ENCODE peak calls at places on chromosome 2, in eight cellular contexts. D, T, U, C, P, B, S and E are unnamed samples. For H3K27me3, the result is how much of the 10 kb centered on the place peaks cover.

GRCh38 chr2:148459300-148459891 is 185.2 kb upstream of the EPC2 start:
- DNase-seq in T (no peak), C (no peak), P (no peak), D (no peak), S (no peak), U (no peak), B (peak), E (no peak)

GRCh38 chr2:236366406-236366805 is 102.2 kb upstream of the ASB18 start:
- DNase-seq in B (no peak), C (no peak), D (no peak), P (no peak), T (peak), S (no peak), U (no peak), E (no peak)

GRCh38 chr2:178674122-178674521 is 133.1 kb downstream of the TTN start:
- DNase-seq in D (peak), P (no peak), S (no peak), T (no peak), U (peak), B (no peak), C (no peak), E (no peak)

GRCh38 chr2:217338306-217338916 is 478.5 kb upstream of the TNP1 start:
- DNase-seq in B (peak), S (peak), U (peak), T (no peak), P (no peak), C (no peak), D (peak), E (no peak)

GRCh38 chr2:202944403-202944802 is 32.3 kb downstream of the CARF start:
- DNase-seq in P (no peak), C (no peak), U (no peak), B (peak), D (peak), T (no peak), S (no peak), E (no peak)

GRCh38 chr2:121136323-121136722 is 148.7 kb downstream of the TFCP2L1 start:
- DNase-seq in U (no peak), C (no peak), D (no peak), P (no peak), T (no peak), S (no peak), B (no peak), E (no peak)

GRCh38 chr2:127043367-127044164 is 63.4 kb downstream of the BIN1 start:
- DNase-seq in C (no peak), P (peak), U (peak), T (no peak), B (no peak), S (no peak), D (no peak), E (no peak)

GRCh38 chr2:136344339-136344738 is 226.4 kb upstream of the CXCR4 start:
- DNase-seq in U (no peak), P (no peak), T (no peak), D (no peak), S (no peak), B (no peak), C (no peak), E (no peak)

GRCh38 chr2:210873631-210874030 is 317.2 kb downstream of the CPS1 start:
- DNase-seq in B (no peak), D (no peak), U (no peak), P (no peak), S (no peak), T (no peak), C (no peak), E (no peak)

GRCh38 chr2:169819106-169819505 is 5.6 kb downstream of the METTL5 start:
- DNase-seq in D (peak), S (peak), T (no peak), C (no peak), U (no peak), B (peak), P (no peak), E (no peak)

GRCh38 chr2:121529439-121530209 is 1.1 kb upstream of the RNU4ATAC start:
- DNase-seq in T (no peak), D (peak), B (peak), P (no peak), S (peak), U (peak), C (no peak), E (no peak)

GRCh38 chr2:23453936-23454460 is 69.0 kb downstream of the KLHL29 start:
- DNase-seq in B (no peak), T (no peak), D (no peak), S (no peak), C (no peak), U (no peak), P (no peak), E (no peak)

GRCh38 chr2:27003857-27004256 is 28.9 kb upstream of the TMEM214 start:
- DNase-seq in C (no peak), D (peak), U (no peak), T (no peak), S (peak), B (peak), P (no peak), E (no peak)

GRCh38 chr2:61771904-61772845 is 81.7 kb downstream of the FAM161A start:
- DNase-seq in P (no peak), U (no peak), C (no peak), S (no peak), T (no peak), D (no peak), B (no peak), E (no peak)

GRCh38 chr2:171342014-171342413 is 91.8 kb downstream of the METTL8 start:
- DNase-seq in T (no peak), B (no peak), C (no peak), P (no peak), S (no peak), U (no peak), D (no peak), E (no peak)

DNA sequence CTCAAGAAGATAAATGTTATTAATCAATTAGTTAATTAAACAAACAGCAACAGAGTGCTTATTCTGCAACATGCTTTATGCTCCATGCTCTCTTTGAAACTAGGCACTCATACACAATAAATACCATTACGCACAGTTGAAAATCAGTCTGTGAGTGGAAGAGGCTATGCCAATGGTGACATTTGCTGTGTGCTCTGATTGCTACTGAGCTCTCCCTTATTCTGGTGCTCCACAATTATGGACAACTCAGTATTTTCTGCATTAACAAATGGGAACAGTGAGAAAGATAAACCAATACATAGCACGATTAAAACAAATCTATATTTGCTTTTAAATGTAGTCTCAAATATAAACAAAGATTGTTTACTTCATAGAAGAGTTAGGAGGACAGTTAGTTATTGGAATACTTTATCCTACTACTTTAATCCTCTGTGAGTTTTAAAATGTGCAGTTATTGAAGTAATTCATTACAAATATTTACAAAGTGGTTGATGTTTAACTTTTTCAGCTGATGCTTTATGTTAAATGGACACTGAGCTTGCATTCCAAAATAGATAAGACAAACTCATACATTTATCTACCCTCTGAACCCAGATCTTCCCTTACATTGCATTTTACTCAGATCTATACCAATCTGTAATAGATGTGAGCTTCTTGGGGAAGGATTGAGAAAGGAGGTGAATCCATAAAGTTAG is 55.3 kb downstream of the NXPH2 start:
- DNase-seq in T (no peak), U (no peak), S (no peak), D (no peak), P (no peak), C (no peak), B (no peak), E (no peak)
- H3K27ac ChIP-seq in T (no peak), U (no peak), S (no peak), D (no peak), P (no peak), C (no peak), B (no peak), E (no peak)

DNA sequence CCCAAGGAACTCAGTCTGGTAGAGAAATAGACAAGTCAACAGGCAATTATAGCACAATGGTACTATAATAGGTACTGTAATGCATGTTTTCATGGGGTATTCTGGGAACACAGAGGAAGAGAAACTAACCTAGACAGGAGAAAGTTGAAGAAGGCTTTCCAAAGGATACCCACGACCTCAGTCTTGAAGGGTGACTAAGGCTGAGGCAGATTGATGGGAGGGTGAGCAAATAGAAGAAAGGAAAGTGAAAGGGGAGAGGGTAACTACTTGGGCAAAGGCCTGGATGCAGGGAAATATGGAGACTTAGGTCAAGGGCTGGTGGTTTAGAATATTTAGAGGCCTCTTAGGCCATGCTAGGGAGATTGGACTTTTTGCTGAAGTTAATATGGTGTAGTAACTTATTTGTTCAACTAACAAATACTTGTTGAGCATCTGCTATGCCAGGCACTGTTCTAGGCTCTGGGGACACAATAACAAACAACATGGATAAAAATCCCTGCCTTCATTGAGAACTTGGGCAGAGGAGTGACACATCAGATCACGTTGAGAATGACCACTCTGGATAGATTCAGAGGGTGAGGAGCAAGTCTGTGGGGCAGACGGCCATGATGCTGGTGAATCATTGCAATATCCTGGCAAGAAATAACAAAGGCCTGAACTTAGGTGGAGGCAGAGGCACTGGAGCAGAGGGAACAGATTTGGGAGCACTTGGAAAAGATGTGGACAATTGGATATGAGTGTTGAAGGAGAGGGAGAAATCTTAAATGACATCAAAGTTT is 56.4 kb downstream of the PLB1 start:
- DNase-seq in D (peak), C (no peak), P (no peak), U (no peak), B (peak), S (peak), T (no peak), E (no peak)
- TF ChIP-seq CTCF in D (no peak), C (no peak), P (no peak), U (no peak), B (no peak), S (no peak), T (no peak), E (no peak)

GRCh38 chr2:176137883-176138282 is 8.4 kb downstream of the HOXD8 start:
- DNase-seq in B (no peak), T (no peak), P (no peak), U (no peak), D (no peak), S (no peak), C (no peak), E (no peak)

GRCh38 chr2:176139621-176140020 is 10.1 kb downstream of the HOXD8 start:
- DNase-seq in B (no peak), S (no peak), P (peak), T (no peak), U (no peak), C (no peak), D (no peak), E (no peak)

GRCh38 chr2:176138526-176139169 is 9.1 kb downstream of the HOXD8 start:
- DNase-seq in B (no peak), S (no peak), P (peak), D (no peak), C (no peak), U (no peak), T (no peak), E (no peak)

GRCh38 chr2:176140130-176140519 is 10.6 kb downstream of the HOXD8 start:
- DNase-seq in S (peak), T (no peak), D (no peak), B (no peak), U (no peak), P (no peak), C (no peak), E (no peak)

DNA sequence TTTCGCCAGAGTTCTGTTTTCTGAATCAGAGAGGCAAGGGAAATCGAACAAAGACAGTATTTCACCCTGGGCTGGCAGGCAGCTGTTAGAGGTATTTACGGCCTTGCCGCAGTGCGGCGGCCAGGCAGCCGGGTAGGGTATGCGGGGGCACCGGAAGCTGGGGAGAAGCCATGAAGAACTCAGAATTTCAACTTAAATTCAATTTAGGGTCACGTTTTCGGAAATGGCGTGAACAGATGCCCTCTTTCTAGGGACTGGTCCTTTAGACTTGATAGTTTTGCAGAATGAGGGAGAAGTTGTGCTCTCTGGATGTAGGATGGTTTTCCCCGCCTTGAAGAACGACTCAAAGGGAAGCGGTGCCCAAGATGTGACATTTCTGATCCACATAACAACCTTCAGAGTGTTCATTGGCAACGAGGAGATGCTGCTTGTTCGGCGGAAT is 9.7 kb downstream of the HOXD8 start:
- DNase-seq in B (no peak), T (no peak), U (no peak), D (no peak), S (no peak), P (peak), C (no peak), E (no peak)
- H3K27me3 ChIP-seq in B (half or more), T (under half), U (half or more), D (under half), S (half or more), P (under half), C (half or more), E (half or more)

GRCh38 chr2:39140322-39140847 is 19.5 kb upstream of the SOS1 start:
- DNase-seq in U (no peak), C (no peak), D (no peak), T (no peak), B (no peak), S (no peak), P (no peak), E (no peak)

GRCh38 chr2:39142012-39142346 is 21.1 kb upstream of the SOS1 start:
- DNase-seq in T (no peak), S (no peak), D (no peak), C (no peak), B (no peak), U (no peak), P (no peak), E (no peak)

GRCh38 chr2:39144411-39144810 is 23.6 kb upstream of the SOS1 start:
- DNase-seq in S (peak), U (no peak), T (no peak), C (no peak), D (no peak), B (no peak), P (no peak), E (no peak)

GRCh38 chr2:39141346-39142011 is 20.6 kb upstream of the SOS1 start:
- DNase-seq in B (no peak), S (peak), T (no peak), C (no peak), U (peak), P (no peak), D (peak), E (no peak)

GRCh38 chr2:39142904-39143617 is 22.2 kb upstream of the SOS1 start:
- DNase-seq in S (no peak), C (no peak), U (no peak), P (no peak), D (no peak), B (no peak), T (no peak), E (no peak)
- H3K27ac ChIP-seq in S (no peak), C (no peak), U (no peak), P (no peak), D (no peak), B (no peak), T (no peak), E (no peak)

GRCh38 chr2:8662239-8662879 is 19.5 kb upstream of the ID2 start:
- DNase-seq in B (peak), S (peak), D (peak), P (no peak), U (no peak), T (no peak), C (no peak), E (no peak)
- TF ChIP-seq CTCF in B (peak), S (peak), D (peak), P (no peak), U (no peak), T (no peak), C (no peak), E (no peak)

GRCh38 chr2:238584617-238585016 is 157.9 kb downstream of the ASB1 start:
- DNase-seq in T (no peak), C (no peak), D (no peak), B (no peak), U (no peak), P (no peak), S (no peak), E (no peak)
- H3K27me3 ChIP-seq in T (under half), C (under half), D (under half), B (under half), U (under half), P (under half), S (under half), E (under half)